ENCODE peak calls at places on chromosomes 4 and X, in five cellular contexts. A is hepatocyte, Y is GM12865, M is body of pancreas, U is progenitor cell of endocrine pancreas. K is an unnamed sample.

GRCh38 chr4:80027611-80028010 is 45.4 kb downstream of the ANTXR2 start:
- DNase-seq in Y (no peak), M (no peak), U (no peak), A (no peak), K (no peak)

GRCh38 chr4:7980036-7980435 is 40.4 kb upstream of the AFAP1 start:
- DNase-seq in A (no peak), U (no peak), M (no peak), Y (no peak), K (no peak)

GRCh38 chrX:105471597-105471996 is 251.1 kb upstream of the TEX13A start:
- DNase-seq in Y (no peak), U (no peak), M (no peak), A (no peak), K (no peak)

GRCh38 chr4:165381821-165382373 is 3.1 kb downstream of the CPE start:
- DNase-seq in Y (no peak), A (no peak), U (no peak), M (no peak), K (no peak)

GRCh38 chr4:38601244-38601915 is 62.6 kb upstream of the KLF3 start:
- DNase-seq in U (no peak), A (no peak), Y (no peak), M (no peak), K (no peak)

GRCh38 chr4:47717173-47717572 is 120.7 kb downstream of the CORIN start:
- DNase-seq in Y (no peak), M (no peak), U (no peak), A (no peak), K (no peak)

GRCh38 chrX:108527724-108528123 is 88.1 kb downstream of the COL4A5 start:
- DNase-seq in M (no peak), U (no peak), A (no peak), Y (no peak), K (no peak)

GRCh38 chr4:144647095-144647959 is 1.4 kb downstream of the HHIP start:
- DNase-seq in A (peak), Y (no peak), U (no peak), M (peak), K (peak)

GRCh38 chr4:22515145-22515887 is 550 bp downstream of the ADGRA3 start:
- DNase-seq in Y (peak), A (peak), U (peak), M (peak), K (peak)

GRCh38 chr4:167290684-167291083 is 56.4 kb upstream of the SPOCK3 start:
- DNase-seq in Y (peak), A (peak), M (no peak), U (no peak), K (no peak)

GRCh38 chrX:107715331-107716044 is 60.1 kb downstream of the TSC22D3 start:
- DNase-seq in A (no peak), U (no peak), Y (no peak), M (no peak), K (no peak)

GRCh38 chrX:135544338-135544948 is 24.0 kb downstream of the INTS6L start:
- DNase-seq in M (peak), Y (no peak), U (no peak), A (no peak), K (no peak)

GRCh38 chrX:132435222-132435621 is 53.6 kb downstream of the MBNL3 start:
- DNase-seq in M (no peak), Y (no peak), A (no peak), U (no peak), K (no peak)

GRCh38 chr4:8871417-8872401 is at the start of gene HMX1:
- DNase-seq in M (no peak), Y (no peak), A (peak), U (peak), K (peak)

GRCh38 chrX:18931972-18932371 is 51.9 kb downstream of the PHKA2 start:
- DNase-seq in M (peak), A (peak), U (no peak), Y (peak), K (peak)

GRCh38 chrX:111445485-111445884 is 33.5 kb upstream of the DCX start:
- DNase-seq in U (no peak), A (peak), M (no peak), Y (peak), K (peak)
- TF ChIP-seq CTCF in U (peak), A (peak), M (peak), Y (peak), K (peak)

GRCh38 chrX:68416592-68416991 is 16.7 kb downstream of the OPHN1 start:
- DNase-seq in U (no peak), Y (no peak), A (no peak), M (no peak), K (no peak)
- TF ChIP-seq CTCF in U (no peak), Y (no peak), A (no peak), M (no peak), K (no peak)

DNA sequence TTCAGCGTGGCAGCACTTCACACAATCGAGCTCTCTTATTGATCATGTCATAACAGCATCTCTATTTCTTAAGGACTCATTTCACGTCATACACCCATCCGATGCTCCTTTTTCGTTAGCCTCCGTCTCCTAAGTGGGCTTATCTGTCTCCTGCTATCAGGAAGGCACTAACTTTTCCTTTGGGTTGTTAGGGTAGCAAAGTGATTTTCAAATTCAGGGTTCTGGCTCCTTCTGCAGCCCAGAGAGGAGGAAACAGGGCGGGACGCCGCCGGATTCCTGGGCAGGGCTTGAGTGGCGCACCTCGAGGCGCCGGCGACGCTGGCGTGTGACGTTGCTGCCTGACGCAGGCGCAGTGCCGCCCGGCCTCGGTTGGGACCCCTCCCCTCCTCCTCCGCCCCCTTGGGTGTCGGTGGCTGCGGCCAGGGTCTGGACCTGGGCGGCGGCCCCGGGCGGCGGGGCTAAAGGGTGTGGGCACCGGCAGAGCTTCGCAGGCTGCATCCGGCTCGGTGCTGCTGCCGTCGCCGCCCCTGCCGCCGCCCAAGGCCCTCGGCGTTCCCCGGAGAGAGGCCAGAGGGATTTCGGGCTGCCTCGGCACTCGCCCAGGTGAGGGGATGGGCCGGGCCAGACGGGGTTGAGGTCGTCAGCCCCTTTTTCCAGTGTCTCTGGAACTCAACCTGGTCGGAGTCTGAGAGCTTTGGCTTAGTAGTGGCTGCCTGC is at the start of gene BLTP1:
- DNase-seq in Y (peak), A (peak), U (peak), M (peak), K (peak)
- TF ChIP-seq CTCF in Y (no peak), A (no peak), U (no peak), M (no peak), K (no peak)

GRCh38 chr4:138090918-138091659 is 151.1 kb downstream of the SLC7A11 start:
- DNase-seq in Y (no peak), U (no peak), A (no peak), M (peak), K (no peak)

GRCh38 chr4:138090145-138090917 is 151.8 kb downstream of the SLC7A11 start:
- DNase-seq in Y (peak), M (peak), A (peak), U (peak), K (peak)

GRCh38 chr4:138095378-138095777 is 146.8 kb downstream of the SLC7A11 start:
- DNase-seq in U (no peak), Y (no peak), M (no peak), A (no peak), K (no peak)

GRCh38 chr4:138088449-138089208 is 153.5 kb downstream of the SLC7A11 start:
- DNase-seq in A (no peak), U (no peak), M (no peak), Y (no peak), K (no peak)

DNA sequence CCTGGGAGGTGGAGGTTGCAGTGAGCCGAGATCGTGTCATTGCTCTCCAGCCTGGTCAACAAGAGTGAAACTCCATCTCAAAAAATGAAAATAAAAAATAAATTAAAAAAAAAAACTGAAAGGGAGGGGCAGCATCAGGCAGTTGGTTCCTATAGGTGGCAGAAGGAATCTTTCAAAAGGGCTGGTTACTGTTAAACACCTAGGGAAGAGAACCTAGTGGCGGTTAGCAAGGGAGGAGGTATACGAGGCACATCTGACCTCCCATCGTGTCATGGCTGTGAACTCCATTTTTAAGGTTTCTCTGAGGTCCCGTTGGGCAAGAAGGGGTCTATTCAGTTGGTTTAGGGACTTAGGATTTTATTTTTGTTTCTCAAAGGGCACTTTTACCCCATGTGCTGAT is 150.1 kb downstream of the SLC7A11 start:
- DNase-seq in Y (no peak), U (no peak), M (no peak), A (no peak), K (no peak)
- TF ChIP-seq CTCF in Y (no peak), U (no peak), M (no peak), A (no peak), K (no peak)

GRCh38 chr4:153433753-153434105 is 32.4 kb upstream of the TMEM131L start:
- DNase-seq in M (no peak), A (no peak), Y (no peak), U (no peak), K (no peak)

GRCh38 chr4:153434190-153434589 is 32.0 kb upstream of the TMEM131L start:
- DNase-seq in A (no peak), U (no peak), M (no peak), Y (peak), K (no peak)

GRCh38 chr4:153439831-153440230 is 26.3 kb upstream of the TMEM131L start:
- DNase-seq in U (no peak), Y (no peak), A (no peak), M (no peak), K (no peak)

GRCh38 chr4:153440475-153440874 is 25.7 kb upstream of the TMEM131L start:
- DNase-seq in M (no peak), Y (peak), A (no peak), U (no peak), K (no peak)

GRCh38 chr4:153438916-153439756 is 27.0 kb upstream of the TMEM131L start:
- DNase-seq in Y (peak), U (no peak), M (no peak), A (no peak), K (no peak)
- TF ChIP-seq CTCF in Y (no peak), U (no peak), M (no peak), A (no peak), K (no peak)

DNA sequence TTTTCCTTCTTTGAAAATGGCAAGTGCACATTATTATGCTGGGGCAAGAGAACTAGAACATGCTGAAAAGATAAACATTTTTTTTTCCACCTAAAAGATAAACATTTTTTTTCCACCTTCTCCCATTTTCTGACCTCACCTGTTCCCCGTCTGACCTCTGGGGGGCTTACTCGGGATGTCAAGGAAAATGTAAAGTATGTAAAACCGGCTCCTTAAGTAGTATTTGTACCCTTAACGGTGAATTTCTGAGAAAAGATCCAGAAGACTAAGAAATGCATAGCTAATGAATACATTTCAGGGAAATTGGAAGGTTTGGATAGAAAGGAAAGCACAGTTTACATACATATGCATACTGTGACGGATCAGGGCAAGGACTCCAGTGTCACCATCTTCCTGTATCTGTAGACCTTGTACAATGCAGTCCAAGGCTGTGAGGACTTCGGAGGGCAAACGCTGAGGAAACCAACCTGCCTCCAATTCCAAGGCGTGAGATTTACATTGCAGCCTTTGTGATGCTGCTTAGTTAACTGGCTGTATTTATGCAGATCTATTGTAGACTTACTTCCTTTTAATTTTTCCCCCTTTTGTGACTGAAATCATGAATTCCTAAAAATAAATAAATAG is 2185.9 kb upstream of the TENM3 start:
- DNase-seq in M (peak), Y (peak), A (no peak), U (peak), K (peak)
- TF ChIP-seq CTCF in M (no peak), Y (peak), A (peak), U (peak), K (peak)

DNA sequence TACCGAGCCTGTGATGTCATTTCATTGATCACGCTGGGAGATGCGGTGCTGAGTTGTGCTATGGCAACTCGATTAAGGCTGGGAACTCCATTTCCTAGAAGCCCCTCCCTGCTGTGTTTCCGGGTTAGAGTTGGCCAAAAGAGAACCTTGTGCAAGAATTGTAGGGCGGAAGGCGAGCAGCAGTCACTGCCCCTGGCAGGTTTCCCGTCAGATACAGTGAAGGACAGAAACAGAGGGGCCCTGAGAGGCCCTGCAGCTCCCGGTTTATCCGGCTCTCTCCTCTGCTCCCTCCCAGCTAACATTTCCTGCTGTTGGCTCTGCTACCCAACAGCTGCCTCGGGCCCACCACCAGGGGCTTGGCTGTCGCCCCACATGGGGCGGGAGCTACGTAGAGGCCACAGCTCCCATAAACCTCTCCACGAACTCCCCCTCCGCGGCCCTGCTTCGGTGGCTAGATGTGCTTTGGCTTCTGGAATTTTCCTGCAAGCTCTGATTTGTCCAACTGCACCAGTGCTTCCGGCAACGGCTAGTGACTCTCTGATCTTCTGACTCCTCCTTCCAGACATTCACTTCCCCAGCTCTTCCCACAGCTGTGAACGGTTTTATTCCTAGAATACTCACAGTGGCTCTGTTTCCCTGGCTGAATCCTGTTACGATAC is 74.9 kb upstream of the USP9X start:
- DNase-seq in M (peak), Y (peak), A (peak), U (no peak), K (peak)
- TF ChIP-seq CTCF in M (no peak), Y (no peak), A (no peak), U (peak), K (no peak)